ENCODE peak calls at places on chromosomes 4 and X, in four cellular contexts. E is K562, D is H1, C is HepG2. K is an unnamed sample.

GRCh38 chr4:118026806-118027205 is 7.5 kb upstream of the NDST3 start:
- DNase-seq in C (no peak), E (no peak), D (no peak), K (no peak)

GRCh38 chr4:140426610-140427103 is 791 bp downstream of the CLGN start:
- DNase-seq in D (no peak), E (peak), C (peak), K (no peak)

GRCh38 chr4:2793920-2794706 is 1.2 kb downstream of the SH3BP2 start:
- DNase-seq in D (no peak), E (no peak), C (peak), K (no peak)

GRCh38 chr4:82861529-82861928 is 29.4 kb downstream of the SEC31A start:
- DNase-seq in D (no peak), E (no peak), C (no peak), K (no peak)

GRCh38 chr4:144565558-144566195 is 80.3 kb upstream of the HHIP start:
- DNase-seq in C (no peak), D (no peak), E (no peak), K (no peak)

GRCh38 chrX:150489359-150490015 is 78.9 kb upstream of the MTM1 start:
- DNase-seq in C (no peak), E (no peak), D (no peak), K (no peak)

GRCh38 chr4:102612824-102613366 is 111.7 kb downstream of the NFKB1 start:
- DNase-seq in C (no peak), E (no peak), D (no peak), K (no peak)

GRCh38 chrX:3712080-3712869 is 1.2 kb downstream of the PRKX start:
- DNase-seq in C (no peak), D (no peak), E (peak), K (no peak)

GRCh38 chr4:159268607-159269006 is 165.7 kb downstream of the RAPGEF2 start:
- DNase-seq in E (no peak), D (no peak), C (no peak), K (no peak)

GRCh38 chr4:13267091-13267490 is 217.0 kb downstream of the RAB28 start:
- DNase-seq in C (no peak), D (no peak), E (no peak), K (no peak)

GRCh38 chrX:30023451-30023850 is 191.9 kb upstream of the MAGEB2 start:
- DNase-seq in C (no peak), D (no peak), E (no peak), K (no peak)

GRCh38 chr4:6549445-6549844 is 25.5 kb upstream of the MAN2B2 start:
- DNase-seq in C (no peak), D (no peak), E (no peak), K (no peak)

GRCh38 chrX:150074175-150074574 is 135.9 kb upstream of the EOLA2 start:
- DNase-seq in E (no peak), D (no peak), C (no peak), K (no peak)

GRCh38 chrX:48584698-48585097 is 10.4 kb downstream of the RBM3 start:
- DNase-seq in E (no peak), D (no peak), C (no peak), K (no peak)

GRCh38 chrX:118655561-118656246 is 71.7 kb upstream of the IL13RA1 start:
- DNase-seq in E (no peak), D (no peak), C (peak), K (no peak)

GRCh38 chr4:73533515-73534422 is 52.2 kb downstream of the AFM start:
- DNase-seq in C (peak), E (no peak), D (no peak), K (no peak)

GRCh38 chrX:15855562-15856256 is 1.1 kb upstream of the AP1S2 start:
- DNase-seq in D (no peak), C (no peak), E (no peak), K (no peak)

GRCh38 chrX:119381349-119381944 is 17.7 kb upstream of the SLC25A43 start:
- DNase-seq in D (no peak), E (no peak), C (no peak), K (no peak)

GRCh38 chr4:184599492-184600135 is 49.6 kb downstream of the CASP3 start:
- DNase-seq in D (no peak), E (no peak), C (no peak), K (no peak)

GRCh38 chr4:84394386-84394785 is 104.7 kb downstream of the NKX6-1 start:
- DNase-seq in C (no peak), E (no peak), D (no peak), K (no peak)

GRCh38 chr4:65861993-65862392 is 191.7 kb upstream of the EPHA5 start:
- DNase-seq in D (no peak), C (no peak), E (no peak), K (no peak)

GRCh38 chrX:8345473-8345872 is 119.2 kb upstream of the VCX3B start:
- DNase-seq in D (no peak), E (no peak), C (peak), K (no peak)

GRCh38 chr4:80215449-80216052 is 18.2 kb downstream of the PRDM8 start:
- DNase-seq in D (no peak), E (peak), C (peak), K (no peak)

GRCh38 chr4:153074501-153075255 is 129.6 kb upstream of the TRIM2 start:
- DNase-seq in C (no peak), D (no peak), E (no peak), K (no peak)
- TF ChIP-seq CHD2 in C (no peak), D (no peak), E (no peak), K (no peak)

DNA sequence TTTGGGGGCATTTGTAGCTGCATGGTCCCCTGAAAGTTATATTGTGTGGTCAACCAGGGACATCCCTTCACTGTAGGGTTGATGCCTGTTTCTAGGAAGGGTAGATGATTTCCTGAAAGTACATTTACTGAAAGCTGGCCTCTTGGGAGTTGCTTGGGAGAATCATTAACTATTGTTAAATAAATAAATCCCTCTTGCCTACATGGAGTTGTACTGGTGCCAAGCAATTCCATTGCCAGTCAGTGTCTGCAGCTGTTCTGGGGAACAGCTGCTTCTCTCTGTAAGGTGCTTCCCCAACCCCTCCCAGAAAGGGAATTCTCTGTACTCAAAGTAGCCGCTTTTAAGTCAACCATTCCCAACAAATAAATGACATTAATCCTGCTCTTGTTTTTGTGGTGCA is 51.1 kb downstream of the C4orf51 start:
- DNase-seq in E (no peak), C (peak), D (no peak), K (no peak)
- TF ChIP-seq SP1 in E (no peak), C (no peak), D (no peak), K (no peak)

GRCh38 chr4:119490335-119490734 is 138.3 kb downstream of the PDE5A start:
- DNase-seq in E (no peak), C (no peak), D (no peak), K (no peak)

GRCh38 chr4:119498520-119498919 is 130.1 kb downstream of the PDE5A start:
- DNase-seq in C (peak), E (no peak), D (no peak), K (no peak)

GRCh38 chr4:119489305-119489704 is 139.3 kb downstream of the PDE5A start:
- DNase-seq in D (no peak), C (no peak), E (no peak), K (no peak)

DNA sequence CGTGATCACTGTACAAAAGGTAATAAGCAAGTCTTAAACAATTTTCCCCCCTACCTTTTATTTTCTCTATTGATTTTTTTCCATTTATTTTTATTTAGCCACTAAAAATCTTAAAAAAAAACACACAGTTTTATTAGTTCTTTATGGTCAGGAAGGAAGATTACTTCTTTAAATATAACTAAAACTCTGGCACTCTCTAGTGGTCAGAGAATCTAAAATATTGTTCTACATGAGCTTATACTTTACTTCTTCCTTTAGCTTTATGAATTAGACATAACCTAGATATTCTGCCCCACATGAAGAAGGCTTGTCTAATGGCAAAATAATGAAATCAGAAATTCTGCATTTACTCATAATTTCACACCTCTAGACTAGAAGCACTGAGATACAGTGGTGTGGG is 135.2 kb downstream of the PDE5A start:
- DNase-seq in D (no peak), E (no peak), C (no peak), K (no peak)
- TF ChIP-seq CHD2 in D (no peak), E (no peak), C (no peak), K (no peak)

GRCh38 chrX:41333744-41333993 is 293 bp upstream of the DDX3X start:
- DNase-seq in C (peak), E (no peak), D (no peak), K (peak)
- TF ChIP-seq SP1 in C (no peak), E (no peak), D (no peak), K (no peak)

GRCh38 chr4:53907772-53908171 is 156.6 kb downstream of the CHIC2 start:
- DNase-seq in D (no peak), C (no peak), E (no peak), K (no peak)

GRCh38 chr4:53905281-53905934 is 159.0 kb downstream of the CHIC2 start:
- DNase-seq in E (no peak), D (no peak), C (peak), K (no peak)

GRCh38 chr4:53905935-53906377 is 158.4 kb downstream of the CHIC2 start:
- DNase-seq in D (no peak), E (no peak), C (peak), K (peak)

GRCh38 chr4:53906786-53907185 is 157.6 kb downstream of the CHIC2 start:
- DNase-seq in E (no peak), C (no peak), D (no peak), K (no peak)

DNA sequence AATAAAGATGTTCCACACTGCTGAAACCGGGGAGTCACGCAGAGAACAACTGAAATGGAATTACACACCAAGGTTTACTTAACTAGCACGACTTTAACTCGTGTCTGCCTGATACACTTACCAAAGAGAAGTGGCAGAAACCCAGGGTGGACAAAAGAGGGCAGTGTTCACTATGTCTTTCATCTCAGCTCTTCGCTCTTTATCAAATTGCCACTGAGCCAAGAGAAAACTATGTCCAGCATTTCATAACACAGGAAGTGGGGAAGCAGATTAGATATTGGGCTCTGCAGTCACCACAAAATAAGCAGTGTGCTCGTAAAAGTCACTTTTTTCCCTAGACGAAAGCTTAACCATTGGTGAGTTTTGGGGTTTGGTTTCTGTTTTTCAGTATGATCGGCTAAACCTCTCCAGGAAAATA is 155.7 kb downstream of the CHIC2 start:
- DNase-seq in E (peak), C (peak), D (no peak), K (peak)
- TF ChIP-seq CHD2 in E (no peak), C (no peak), D (no peak), K (no peak)

DNA sequence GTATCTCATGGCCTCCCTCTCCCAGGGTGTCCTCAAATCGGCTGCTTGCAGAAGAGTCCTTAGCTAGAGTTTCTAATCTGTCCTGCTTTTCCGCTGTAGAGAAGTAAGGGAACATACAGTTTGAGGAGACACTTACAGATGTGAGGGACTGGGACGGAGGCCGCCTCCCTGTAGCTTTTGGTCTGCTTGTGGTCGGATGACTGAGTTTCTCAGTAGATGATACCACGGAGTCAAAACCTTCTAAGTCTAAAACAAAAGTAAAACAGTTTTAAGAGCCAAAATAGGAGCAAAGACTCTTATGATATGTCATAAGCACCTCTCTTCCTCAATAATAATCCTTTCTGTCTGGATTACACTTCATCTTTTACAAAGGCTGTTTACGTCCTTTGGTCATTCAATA is 34.5 kb upstream of the MAP3K15 start:
- DNase-seq in C (no peak), E (no peak), D (no peak), K (no peak)
- TF ChIP-seq SP1 in C (no peak), E (no peak), D (no peak), K (no peak)

GRCh38 chr4:114263233-114263632 is 283.8 kb upstream of the ARSJ start:
- DNase-seq in C (no peak), E (no peak), D (no peak), K (no peak)
- TF ChIP-seq CHD2 in C (no peak), E (no peak), D (no peak), K (no peak)

K was measured in GM12878.